ENCODE peak calls at places on chromosomes 2 and 18, in eight cellular contexts. Q, J, G, C, B, H, N and K are unnamed samples.

GRCh38 chr2:95262896-95263542 is 11.2 kb upstream of the PROM2 start:
- DNase-seq in Q (no peak), J (no peak), G (no peak), C (no peak), B (no peak), H (no peak), N (no peak), K (no peak)

GRCh38 chr2:200253631-200254030 is 52.9 kb upstream of the SPATS2L start:
- DNase-seq in Q (no peak), J (no peak), G (no peak), C (no peak), B (no peak), H (no peak), N (no peak), K (no peak)

GRCh38 chr2:195368530-195369216 is 288.4 kb upstream of the SLC39A10 start:
- DNase-seq in Q (no peak), J (no peak), G (no peak), C (no peak), B (no peak), H (no peak), N (no peak), K (no peak)

GRCh38 chr2:113851640-113852039 is 38.2 kb upstream of the ACTR3 start:
- DNase-seq in Q (no peak), J (no peak), G (no peak), C (no peak), B (no peak), H (no peak), N (no peak), K (no peak)

GRCh38 chr2:166314022-166314759 is 61.6 kb downstream of the SCN9A start:
- DNase-seq in Q (no peak), J (no peak), G (no peak), C (no peak), B (no peak), H (no peak), N (no peak), K (no peak)

GRCh38 chr2:167579826-167580225 is 667.6 kb downstream of the STK39 start:
- DNase-seq in Q (no peak), J (no peak), G (no peak), C (no peak), B (no peak), H (no peak), N (no peak), K (no peak)

GRCh38 chr2:65880451-65880850 is 448.1 kb upstream of the SPRED2 start:
- DNase-seq in Q (no peak), J (no peak), G (no peak), C (no peak), B (no peak), H (no peak), N (no peak), K (no peak)

GRCh38 chr18:48105317-48105716 is 174.9 kb upstream of the SMAD2 start:
- DNase-seq in Q (no peak), J (no peak), G (no peak), C (no peak), B (no peak), H (no peak), N (no peak), K (no peak)

GRCh38 chr2:34419856-34420255 is 820.8 kb upstream of the FAM98A start:
- DNase-seq in Q (no peak), J (no peak), G (no peak), C (no peak), B (no peak), H (no peak), N (no peak), K (no peak)

GRCh38 chr2:10161206-10161931 is 38.8 kb downstream of the RRM2 start:
- DNase-seq in Q (peak), J (no peak), G (no peak), C (no peak), B (no peak), H (no peak), N (no peak), K (no peak)

GRCh38 chr2:231464576-231465540 is 574 bp upstream of the NCL start:
- DNase-seq in Q (peak), J (no peak), G (peak), C (peak), B (peak), H (peak), N (peak), K (no peak)

GRCh38 chr2:15989559-15989958 is 49.2 kb downstream of the MYCN start:
- DNase-seq in Q (no peak), J (no peak), G (no peak), C (no peak), B (no peak), H (no peak), N (no peak), K (no peak)

GRCh38 chr2:133790706-133791105 is 222.4 kb upstream of the NCKAP5 start:
- DNase-seq in Q (no peak), J (no peak), G (no peak), C (no peak), B (no peak), H (no peak), N (no peak), K (no peak)

GRCh38 chr2:174611851-174612250 is 14.2 kb upstream of the WIPF1 start:
- DNase-seq in Q (no peak), J (no peak), G (no peak), C (no peak), B (no peak), H (no peak), N (no peak), K (no peak)

GRCh38 chr2:228938629-228939028 is 332.5 kb downstream of the PID1 start:
- DNase-seq in Q (no peak), J (no peak), G (no peak), C (no peak), B (no peak), H (no peak), N (no peak), K (no peak)

GRCh38 chr2:238331916-238332315 is 11.6 kb downstream of the TRAF3IP1 start:
- DNase-seq in Q (no peak), J (no peak), G (no peak), C (no peak), B (no peak), H (no peak), N (no peak), K (no peak)

GRCh38 chr18:49177812-49178211 is 227.0 kb upstream of the SMAD7 start:
- DNase-seq in Q (no peak), J (no peak), G (no peak), C (no peak), B (no peak), H (no peak), N (no peak), K (no peak)

GRCh38 chr2:74648009-74648443 is at the start of gene M1AP:
- DNase-seq in Q (peak), J (no peak), G (peak), C (peak), B (no peak), H (no peak), N (peak), K (no peak)

GRCh38 chr2:12848176-12848575 is 131.4 kb downstream of the TRIB2 start:
- DNase-seq in Q (no peak), J (no peak), G (no peak), C (no peak), B (no peak), H (no peak), N (no peak), K (no peak)

GRCh38 chr2:239249048-239249447 is 151.8 kb downstream of the HDAC4 start:
- DNase-seq in Q (no peak), J (no peak), G (no peak), C (no peak), B (no peak), H (no peak), N (no peak), K (no peak)

GRCh38 chr18:55100817-55101457 is 141.7 kb upstream of the CCDC68 start:
- DNase-seq in Q (no peak), J (no peak), G (peak), C (no peak), B (no peak), H (no peak), N (no peak), K (no peak)

DNA sequence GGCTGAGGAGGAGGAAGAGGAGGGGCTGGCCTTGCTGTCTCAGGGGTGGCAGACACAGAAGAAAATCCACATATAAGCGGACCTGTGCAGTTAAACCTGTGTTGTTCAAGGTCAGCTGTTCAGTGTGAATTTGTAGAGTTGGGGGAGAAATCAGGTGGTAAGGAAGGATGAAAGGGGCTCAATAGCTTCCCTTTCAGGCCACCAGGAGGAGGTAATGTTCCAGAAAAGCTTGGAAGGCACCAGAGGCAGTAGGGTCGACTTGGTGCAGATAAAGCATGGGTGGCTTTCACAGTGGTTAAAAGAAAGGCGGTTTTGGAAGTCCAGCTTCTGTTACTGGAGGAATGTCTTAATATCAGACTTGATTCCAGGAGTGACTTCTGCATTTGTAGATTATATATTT is 167.4 kb downstream of the THSD7B start:
- DNase-seq in Q (peak), J (no peak), G (no peak), C (peak), B (no peak), H (no peak), N (no peak), K (no peak)
- TF ChIP-seq CTCF in Q (peak), J (peak), G (peak), C (peak), B (no peak), H (no peak), N (no peak), K (peak)

DNA sequence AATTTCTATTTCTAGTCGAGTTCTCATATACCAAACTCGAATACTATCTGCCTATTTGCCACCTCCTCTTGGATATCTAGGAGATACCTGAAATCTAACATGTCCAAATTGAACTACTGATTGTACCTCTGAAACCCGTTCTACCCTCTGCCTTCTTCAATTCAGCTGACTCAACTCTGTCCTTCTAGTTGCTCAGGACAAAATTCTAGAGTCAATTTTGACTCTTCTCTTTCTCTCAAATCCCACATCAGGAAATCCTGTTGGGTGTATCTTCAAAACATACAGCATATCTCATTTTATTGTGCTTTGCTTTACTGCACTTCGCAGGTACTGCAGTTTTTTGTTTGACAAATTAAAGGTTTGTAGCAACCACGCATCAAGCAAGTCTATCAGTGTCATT is 137.8 kb downstream of the ZAP70 start:
- DNase-seq in Q (no peak), J (no peak), G (no peak), C (no peak), B (no peak), H (no peak), N (no peak), K (peak)
- H3K4me3 ChIP-seq in Q (no peak), J (no peak), G (no peak), C (no peak), B (no peak), H (no peak), N (no peak), K (no peak)

GRCh38 chr2:26235089-26235488 is 9.3 kb downstream of the HADHA start:
- DNase-seq in Q (no peak), J (no peak), G (no peak), C (no peak), B (no peak), H (no peak), N (no peak), K (no peak)
- TF ChIP-seq CTCF in Q (peak), J (peak), G (peak), C (peak), B (peak), H (no peak), N (no peak), K (no peak)

GRCh38 chr18:58254873-58255511 is 211.0 kb downstream of the NEDD4L start:
- DNase-seq in Q (peak), J (no peak), G (no peak), C (peak), B (no peak), H (no peak), N (no peak), K (no peak)

GRCh38 chr18:58258707-58259342 is 214.8 kb downstream of the NEDD4L start:
- DNase-seq in Q (no peak), J (no peak), G (no peak), C (no peak), B (no peak), H (no peak), N (no peak), K (no peak)

GRCh38 chr18:58257461-58257860 is 213.4 kb downstream of the NEDD4L start:
- DNase-seq in Q (no peak), J (no peak), G (no peak), C (no peak), B (no peak), H (no peak), N (no peak), K (no peak)

GRCh38 chr18:58255701-58256311 is 211.8 kb downstream of the NEDD4L start:
- DNase-seq in Q (peak), J (no peak), G (no peak), C (no peak), B (no peak), H (no peak), N (peak), K (no peak)

GRCh38 chr18:58256316-58257080 is 212.5 kb downstream of the NEDD4L start:
- DNase-seq in Q (peak), J (no peak), G (no peak), C (no peak), B (no peak), H (no peak), N (peak), K (no peak)
- H3K4me3 ChIP-seq in Q (no peak), J (no peak), G (no peak), C (no peak), B (no peak), H (no peak), N (no peak), K (no peak)

GRCh38 chr2:143205106-143205764 is 76.0 kb downstream of the ARHGAP15 start:
- DNase-seq in Q (no peak), J (no peak), G (peak), C (no peak), B (no peak), H (no peak), N (no peak), K (no peak)
- TF ChIP-seq CTCF in Q (peak), J (no peak), G (peak), C (peak), B (peak), H (no peak), N (no peak), K (peak)

GRCh38 chr18:8366656-8367055 is 242.6 kb upstream of the RAB12 start:
- DNase-seq in Q (peak), J (no peak), G (no peak), C (no peak), B (no peak), H (no peak), N (no peak), K (no peak)
- H3K4me3 ChIP-seq in Q (no peak), J (no peak), G (no peak), C (no peak), B (no peak), H (no peak), N (peak), K (no peak)

DNA sequence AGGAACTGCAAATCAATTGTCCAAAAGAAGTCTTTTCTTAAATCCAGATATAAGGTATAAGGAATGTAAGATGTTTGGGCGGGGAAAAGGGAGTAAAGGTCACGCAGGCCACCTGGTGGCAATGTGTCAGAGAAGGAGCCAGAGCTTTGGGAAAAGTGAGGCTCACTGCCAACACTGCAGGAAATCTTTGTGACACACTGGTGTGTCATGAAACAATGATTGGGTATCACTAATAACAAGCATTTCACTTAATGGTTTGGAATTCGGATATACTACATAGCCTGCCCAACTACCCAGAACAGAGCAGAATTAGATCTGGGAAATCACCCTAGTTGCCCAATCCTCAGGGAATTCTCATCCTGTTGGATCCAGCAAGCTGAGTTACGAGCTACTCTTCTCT is 61.0 kb downstream of the RBMS1 start:
- DNase-seq in Q (peak), J (no peak), G (peak), C (peak), B (no peak), H (no peak), N (no peak), K (no peak)
- TF ChIP-seq CTCF in Q (peak), J (no peak), G (peak), C (peak), B (no peak), H (no peak), N (no peak), K (no peak)